ENCODE peak calls at places on chromosomes 12 and 14, in five cellular contexts. One of them, this sample, is unnamed. For H3K4me1, the result is how much of the 10 kb centered on the place peaks cover.

GRCh38 chr12:91432079-91432478 is 249.5 kb upstream of the DCN start:
- DNase-seq in CD8-positive, alpha-beta memory T cell: no peak
- DNase-seq in fibroblast of lung: peak
- DNase-seq in upper lobe of right lung: no peak
- DNase-seq in cardiac muscle cell: peak
- DNase-seq in this sample: no peak

GRCh38 chr12:107436376-107436775 is 249.2 kb upstream of the PWP1 start:
- DNase-seq in CD8-positive, alpha-beta memory T cell: no peak
- DNase-seq in fibroblast of lung: peak
- DNase-seq in upper lobe of right lung: no peak
- DNase-seq in cardiac muscle cell: peak
- DNase-seq in this sample: no peak

GRCh38 chr12:1318327-1319031 is 275.9 kb downstream of the FBXL14 start:
- DNase-seq in CD8-positive, alpha-beta memory T cell: no peak
- DNase-seq in fibroblast of lung: peak
- DNase-seq in upper lobe of right lung: no peak
- DNase-seq in cardiac muscle cell: peak
- DNase-seq in this sample: peak

GRCh38 chr14:64400829-64401459 is 12.8 kb downstream of the MTHFD1 start:
- DNase-seq in CD8-positive, alpha-beta memory T cell: no peak
- DNase-seq in fibroblast of lung: no peak
- DNase-seq in upper lobe of right lung: no peak
- DNase-seq in cardiac muscle cell: peak
- DNase-seq in this sample: no peak

GRCh38 chr12:120720234-120720968 is 5.2 kb upstream of the ACADS start:
- DNase-seq in CD8-positive, alpha-beta memory T cell: no peak
- DNase-seq in fibroblast of lung: peak
- DNase-seq in upper lobe of right lung: no peak
- DNase-seq in cardiac muscle cell: peak
- DNase-seq in this sample: no peak

GRCh38 chr12:124075836-124076235 is 102.8 kb downstream of the ZNF664 start:
- DNase-seq in CD8-positive, alpha-beta memory T cell: no peak
- DNase-seq in fibroblast of lung: no peak
- DNase-seq in upper lobe of right lung: no peak
- DNase-seq in cardiac muscle cell: no peak
- DNase-seq in this sample: no peak

GRCh38 chr12:102452605-102453004 is 27.8 kb downstream of the IGF1 start:
- DNase-seq in CD8-positive, alpha-beta memory T cell: no peak
- DNase-seq in fibroblast of lung: no peak
- DNase-seq in upper lobe of right lung: no peak
- DNase-seq in cardiac muscle cell: no peak
- DNase-seq in this sample: no peak

GRCh38 chr12:59036973-59037807 is 116.9 kb upstream of the LRIG3 start:
- DNase-seq in CD8-positive, alpha-beta memory T cell: no peak
- DNase-seq in fibroblast of lung: peak
- DNase-seq in upper lobe of right lung: no peak
- DNase-seq in cardiac muscle cell: peak
- DNase-seq in this sample: no peak

GRCh38 chr14:71416392-71416791 is 509.1 kb downstream of the PCNX1 start:
- DNase-seq in CD8-positive, alpha-beta memory T cell: no peak
- DNase-seq in fibroblast of lung: peak
- DNase-seq in upper lobe of right lung: no peak
- DNase-seq in cardiac muscle cell: no peak
- DNase-seq in this sample: no peak

GRCh38 chr12:68835333-68835908 is 27.4 kb downstream of the MDM2 start:
- DNase-seq in CD8-positive, alpha-beta memory T cell: no peak
- DNase-seq in fibroblast of lung: no peak
- DNase-seq in upper lobe of right lung: no peak
- DNase-seq in cardiac muscle cell: no peak
- DNase-seq in this sample: no peak

GRCh38 chr12:109458771-109459208 is 18.3 kb downstream of the KCTD10 start:
- DNase-seq in CD8-positive, alpha-beta memory T cell: no peak
- DNase-seq in fibroblast of lung: peak
- DNase-seq in upper lobe of right lung: no peak
- DNase-seq in cardiac muscle cell: peak
- DNase-seq in this sample: no peak

GRCh38 chr14:67765192-67765834 is 51.1 kb downstream of the ZFYVE26 start:
- DNase-seq in CD8-positive, alpha-beta memory T cell: no peak
- DNase-seq in fibroblast of lung: no peak
- DNase-seq in upper lobe of right lung: no peak
- DNase-seq in cardiac muscle cell: no peak
- DNase-seq in this sample: no peak

GRCh38 chr12:19021646-19022045 is 107.9 kb upstream of the PLEKHA5 start:
- DNase-seq in CD8-positive, alpha-beta memory T cell: no peak
- DNase-seq in fibroblast of lung: peak
- DNase-seq in upper lobe of right lung: no peak
- DNase-seq in cardiac muscle cell: no peak
- DNase-seq in this sample: no peak

GRCh38 chr14:21494902-21495762 is 16.0 kb downstream of the METTL3 start:
- DNase-seq in CD8-positive, alpha-beta memory T cell: no peak
- DNase-seq in fibroblast of lung: peak
- DNase-seq in upper lobe of right lung: no peak
- DNase-seq in cardiac muscle cell: peak
- DNase-seq in this sample: no peak

GRCh38 chr12:20438307-20438779 is 70.0 kb downstream of the PDE3A start:
- DNase-seq in CD8-positive, alpha-beta memory T cell: no peak
- DNase-seq in fibroblast of lung: peak
- DNase-seq in upper lobe of right lung: no peak
- DNase-seq in cardiac muscle cell: peak
- DNase-seq in this sample: no peak

GRCh38 chr12:85179680-85180300 is 100.2 kb upstream of the ALX1 start:
- DNase-seq in CD8-positive, alpha-beta memory T cell: no peak
- DNase-seq in fibroblast of lung: peak
- DNase-seq in upper lobe of right lung: no peak
- DNase-seq in cardiac muscle cell: peak
- DNase-seq in this sample: no peak

GRCh38 chr14:101235042-101235871 is 326.0 kb upstream of the DIO3 start:
- DNase-seq in CD8-positive, alpha-beta memory T cell: no peak
- DNase-seq in fibroblast of lung: peak
- DNase-seq in upper lobe of right lung: peak
- DNase-seq in cardiac muscle cell: peak
- DNase-seq in this sample: peak

GRCh38 chr12:106647793-106648514 is 65.2 kb downstream of the RFX4 start:
- DNase-seq in CD8-positive, alpha-beta memory T cell: no peak
- DNase-seq in fibroblast of lung: no peak
- DNase-seq in upper lobe of right lung: no peak
- DNase-seq in cardiac muscle cell: no peak
- DNase-seq in this sample: no peak

GRCh38 chr12:19323768-19324167 is 115.5 kb upstream of the AEBP2 start:
- DNase-seq in CD8-positive, alpha-beta memory T cell: no peak
- DNase-seq in fibroblast of lung: no peak
- DNase-seq in upper lobe of right lung: no peak
- DNase-seq in cardiac muscle cell: no peak
- DNase-seq in this sample: no peak

GRCh38 chr12:57483466-57483865 is 3.8 kb upstream of the ARHGAP9 start:
- DNase-seq in CD8-positive, alpha-beta memory T cell: no peak
- DNase-seq in fibroblast of lung: peak
- DNase-seq in upper lobe of right lung: no peak
- DNase-seq in cardiac muscle cell: peak
- DNase-seq in this sample: peak

DNA sequence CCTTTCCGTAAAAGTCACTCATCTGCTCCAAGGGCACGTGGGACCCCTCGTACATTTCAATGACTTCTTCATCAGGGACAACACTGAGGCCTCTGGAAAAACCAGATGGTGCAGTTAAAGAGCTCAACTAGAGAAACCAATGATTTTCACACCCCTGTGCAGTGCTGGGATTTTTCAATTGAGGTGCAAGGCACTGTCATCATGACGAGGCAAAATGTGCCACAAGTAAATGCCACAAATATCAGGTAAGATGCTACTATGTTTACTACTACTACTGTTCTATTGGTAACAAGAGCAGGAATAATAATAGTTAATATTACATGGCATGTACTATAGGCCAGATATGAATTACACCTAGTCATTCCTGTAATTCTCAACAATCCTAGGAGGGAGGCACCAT is 42.4 kb downstream of the NT5DC3 start:
- DNase-seq in CD8-positive, alpha-beta memory T cell: no peak
- DNase-seq in fibroblast of lung: no peak
- DNase-seq in upper lobe of right lung: no peak
- DNase-seq in cardiac muscle cell: no peak
- DNase-seq in this sample: no peak
- H3K4me1 ChIP-seq in CD8-positive, alpha-beta memory T cell: under half
- H3K4me1 ChIP-seq in fibroblast of lung: under half
- H3K4me1 ChIP-seq in upper lobe of right lung: under half
- H3K4me1 ChIP-seq in cardiac muscle cell: under half
- H3K4me1 ChIP-seq in this sample: under half

GRCh38 chr14:50003213-50004021 is 110.5 kb downstream of the ARF6 start:
- DNase-seq in CD8-positive, alpha-beta memory T cell: peak
- DNase-seq in fibroblast of lung: peak
- DNase-seq in upper lobe of right lung: peak
- DNase-seq in cardiac muscle cell: peak
- DNase-seq in this sample: peak
- H3K4me1 ChIP-seq in CD8-positive, alpha-beta memory T cell: half or more
- H3K4me1 ChIP-seq in fibroblast of lung: under half
- H3K4me1 ChIP-seq in upper lobe of right lung: under half
- H3K4me1 ChIP-seq in cardiac muscle cell: under half
- H3K4me1 ChIP-seq in this sample: half or more

DNA sequence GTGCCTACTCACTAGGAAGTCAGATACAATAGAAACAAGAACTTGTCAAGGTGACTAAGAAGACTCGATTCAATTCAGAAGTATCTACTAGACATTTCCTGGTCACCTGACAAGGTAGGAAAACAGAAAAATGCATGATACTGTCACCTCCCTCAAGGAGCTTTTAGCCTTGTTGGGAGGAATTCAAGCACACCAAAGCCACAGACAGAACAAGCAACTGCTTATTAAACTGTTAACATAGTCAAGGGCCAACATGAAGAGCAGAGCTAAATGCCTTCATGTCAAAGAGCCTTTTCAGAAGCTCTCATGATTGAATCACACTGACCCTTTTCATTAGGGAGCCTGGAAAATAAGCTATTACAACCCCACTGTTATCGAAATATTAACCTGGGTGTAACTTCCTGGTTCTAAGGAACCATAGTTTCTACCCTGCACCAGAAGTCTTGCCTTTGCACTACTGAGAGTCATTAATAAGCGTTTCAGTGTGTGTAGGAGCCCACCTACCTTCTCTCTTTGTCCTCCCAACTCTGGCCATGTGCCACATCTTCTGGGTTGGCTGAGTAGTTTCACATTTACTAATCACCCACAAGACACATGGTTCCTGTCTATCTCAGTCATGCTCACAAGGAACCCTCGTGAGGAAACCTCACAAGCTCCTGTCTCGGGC is 31.0 kb upstream of the LGALS3 start:
- DNase-seq in CD8-positive, alpha-beta memory T cell: peak
- DNase-seq in fibroblast of lung: peak
- DNase-seq in upper lobe of right lung: no peak
- DNase-seq in cardiac muscle cell: no peak
- DNase-seq in this sample: peak
- H3K4me1 ChIP-seq in CD8-positive, alpha-beta memory T cell: under half
- H3K4me1 ChIP-seq in fibroblast of lung: under half
- H3K4me1 ChIP-seq in upper lobe of right lung: half or more
- H3K4me1 ChIP-seq in cardiac muscle cell: under half
- H3K4me1 ChIP-seq in this sample: under half

GRCh38 chr14:22646570-22647254 is 2.6 kb upstream of the OR6J1 start:
- DNase-seq in CD8-positive, alpha-beta memory T cell: no peak
- DNase-seq in fibroblast of lung: peak
- DNase-seq in upper lobe of right lung: no peak
- DNase-seq in cardiac muscle cell: peak
- DNase-seq in this sample: no peak
- H3K4me1 ChIP-seq in CD8-positive, alpha-beta memory T cell: under half
- H3K4me1 ChIP-seq in fibroblast of lung: under half
- H3K4me1 ChIP-seq in upper lobe of right lung: under half
- H3K4me1 ChIP-seq in cardiac muscle cell: under half
- H3K4me1 ChIP-seq in this sample: under half

GRCh38 chr12:64633186-64633939 is 23.1 kb downstream of the RASSF3 start:
- DNase-seq in CD8-positive, alpha-beta memory T cell: no peak
- DNase-seq in fibroblast of lung: no peak
- DNase-seq in upper lobe of right lung: no peak
- DNase-seq in cardiac muscle cell: no peak
- DNase-seq in this sample: no peak

GRCh38 chr12:64625243-64626077 is 15.2 kb downstream of the RASSF3 start:
- DNase-seq in CD8-positive, alpha-beta memory T cell: no peak
- DNase-seq in fibroblast of lung: peak
- DNase-seq in upper lobe of right lung: peak
- DNase-seq in cardiac muscle cell: peak
- DNase-seq in this sample: peak

GRCh38 chr12:64631197-64631596 is 20.9 kb downstream of the RASSF3 start:
- DNase-seq in CD8-positive, alpha-beta memory T cell: no peak
- DNase-seq in fibroblast of lung: no peak
- DNase-seq in upper lobe of right lung: no peak
- DNase-seq in cardiac muscle cell: no peak
- DNase-seq in this sample: no peak

GRCh38 chr12:64624035-64624434 is 13.7 kb downstream of the RASSF3 start:
- DNase-seq in CD8-positive, alpha-beta memory T cell: no peak
- DNase-seq in fibroblast of lung: no peak
- DNase-seq in upper lobe of right lung: no peak
- DNase-seq in cardiac muscle cell: no peak
- DNase-seq in this sample: no peak

GRCh38 chr12:64627781-64628180 is 17.5 kb downstream of the RASSF3 start:
- DNase-seq in CD8-positive, alpha-beta memory T cell: no peak
- DNase-seq in fibroblast of lung: peak
- DNase-seq in upper lobe of right lung: no peak
- DNase-seq in cardiac muscle cell: peak
- DNase-seq in this sample: no peak
- H3K4me1 ChIP-seq in CD8-positive, alpha-beta memory T cell: half or more
- H3K4me1 ChIP-seq in fibroblast of lung: under half
- H3K4me1 ChIP-seq in upper lobe of right lung: half or more
- H3K4me1 ChIP-seq in cardiac muscle cell: under half
- H3K4me1 ChIP-seq in this sample: under half

DNA sequence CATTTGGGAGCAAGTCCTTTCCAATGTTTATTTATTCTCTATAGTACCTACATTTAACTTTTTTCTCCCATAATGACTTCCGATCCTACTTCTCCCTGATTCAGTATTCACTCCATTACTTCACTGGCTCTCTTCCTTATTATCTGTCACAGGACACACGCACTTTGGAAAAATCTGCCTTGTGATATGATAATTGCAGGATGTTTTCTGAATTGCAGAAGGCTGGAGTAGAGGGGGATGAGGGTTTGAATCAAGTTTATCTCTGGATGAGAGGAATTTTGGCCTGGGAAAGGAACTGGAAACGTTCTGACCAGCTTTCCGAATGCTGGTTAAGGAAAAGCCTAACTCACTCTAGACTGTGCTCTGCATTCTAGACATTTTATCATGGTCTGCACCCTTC is 75.0 kb downstream of the HMGA2 start:
- DNase-seq in CD8-positive, alpha-beta memory T cell: no peak
- DNase-seq in fibroblast of lung: no peak
- DNase-seq in upper lobe of right lung: no peak
- DNase-seq in cardiac muscle cell: peak
- DNase-seq in this sample: no peak
- H3K4me1 ChIP-seq in CD8-positive, alpha-beta memory T cell: under half
- H3K4me1 ChIP-seq in fibroblast of lung: under half
- H3K4me1 ChIP-seq in upper lobe of right lung: under half
- H3K4me1 ChIP-seq in cardiac muscle cell: under half
- H3K4me1 ChIP-seq in this sample: under half

DNA sequence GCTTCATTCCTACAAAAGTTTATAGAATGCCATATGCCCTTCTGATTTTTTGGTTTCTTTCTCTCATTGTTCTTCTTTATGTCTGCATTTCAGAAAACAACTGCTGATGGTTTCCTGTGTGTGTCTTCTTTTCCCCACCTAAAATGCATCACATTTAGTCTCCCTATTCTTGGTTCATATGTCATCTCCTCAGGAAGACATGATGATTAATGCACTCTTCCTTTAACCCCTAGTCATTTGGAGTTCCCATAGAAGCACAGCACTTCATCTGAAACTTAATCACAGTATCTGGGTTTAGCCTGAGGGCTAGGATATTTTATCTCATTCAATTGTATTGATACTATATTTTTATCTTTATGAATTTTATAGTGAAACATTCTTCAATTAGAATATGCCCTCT is 21.5 kb downstream of the GNPNAT1 start:
- DNase-seq in CD8-positive, alpha-beta memory T cell: no peak
- DNase-seq in fibroblast of lung: no peak
- DNase-seq in upper lobe of right lung: no peak
- DNase-seq in cardiac muscle cell: no peak
- DNase-seq in this sample: no peak
- H3K4me1 ChIP-seq in CD8-positive, alpha-beta memory T cell: under half
- H3K4me1 ChIP-seq in fibroblast of lung: under half
- H3K4me1 ChIP-seq in upper lobe of right lung: under half
- H3K4me1 ChIP-seq in cardiac muscle cell: under half
- H3K4me1 ChIP-seq in this sample: under half

This sample was measured in OCI-LY7.